ENCODE peak calls at places on chromosomes 4 and X, in eight cellular contexts. S, C, R, V, Z, U, J and F are unnamed samples.

GRCh38 chr4:40918330-40918729 is 168.6 kb downstream of the NSUN7 start:
- DNase-seq in S (no peak), C (peak; percentile 65), R (no peak), V (peak; percentile 84), Z (peak; percentile 84), U (peak; percentile 52), J (peak; percentile 61), F (peak; percentile 82)

GRCh38 chr4:71827811-71828210 is 43.9 kb upstream of the GC start:
- DNase-seq in S (no peak), C (no peak), R (no peak), V (no peak), Z (no peak), U (no peak), J (no peak), F (no peak)

GRCh38 chr4:16636911-16637630 is 261.4 kb downstream of the LDB2 start:
- DNase-seq in S (no peak), C (no peak), R (no peak), V (no peak), Z (no peak), U (no peak), J (peak; percentile 65), F (no peak)

GRCh38 chr4:152187693-152188092 is 348.2 kb downstream of the FBXW7 start:
- DNase-seq in S (no peak), C (no peak), R (no peak), V (peak; percentile 56), Z (no peak), U (no peak), J (peak; percentile 32), F (no peak)

GRCh38 chrX:23864719-23865349 is 42.9 kb downstream of the APOO start:
- DNase-seq in S (no peak), C (no peak), R (no peak), V (no peak), Z (no peak), U (peak; percentile 15), J (no peak), F (peak; percentile 56)

GRCh38 chr4:128358231-128358902 is 70.8 kb upstream of the PGRMC2 start:
- DNase-seq in S (no peak), C (no peak), R (no peak), V (no peak), Z (peak; percentile 91), U (peak; percentile 46), J (peak; percentile 82), F (no peak)

GRCh38 chrX:131821945-131822622 is 201.0 kb upstream of the STK26 start:
- DNase-seq in S (peak; percentile 72), C (no peak), R (no peak), V (peak; percentile 77), Z (peak; percentile 85), U (no peak), J (peak; percentile 66), F (no peak)

GRCh38 chrX:16212436-16212835 is 45.2 kb downstream of the MAGEB17 start:
- DNase-seq in S (peak; percentile 19), C (peak; percentile 42), R (no peak), V (no peak), Z (peak; percentile 34), U (peak; percentile 13), J (no peak), F (no peak)

GRCh38 chr4:114373508-114373907 is 225.1 kb upstream of the UGT8 start:
- DNase-seq in S (no peak), C (no peak), R (no peak), V (no peak), Z (no peak), U (no peak), J (no peak), F (no peak)

GRCh38 chrX:320126-320783 is 1.7 kb upstream of the GTPBP6 start:
- DNase-seq in S (peak; percentile 82), C (peak; percentile 19), R (no peak), V (peak; percentile 74), Z (peak; percentile 10), U (no peak), J (peak; percentile 24), F (no peak)

GRCh38 chr4:76179398-76180318 is 31.5 kb upstream of the NUP54 start:
- DNase-seq in S (peak; percentile 90), C (peak; percentile 84), R (peak; percentile 84), V (peak; percentile 93), Z (peak; percentile 81), U (peak; percentile 92), J (peak; percentile 65), F (peak; percentile 88)

GRCh38 chrX:82092307-82092706 is 890.4 kb downstream of the SH3BGRL start:
- DNase-seq in S (no peak), C (no peak), R (no peak), V (no peak), Z (no peak), U (no peak), J (no peak), F (no peak)

GRCh38 chr4:115165503-115165902 is 52.1 kb upstream of the NDST4 start:
- DNase-seq in S (no peak), C (no peak), R (no peak), V (no peak), Z (no peak), U (no peak), J (peak; percentile 30), F (no peak)

GRCh38 chr4:4182835-4183568 is 43.7 kb downstream of the OTOP1 start:
- DNase-seq in S (no peak), C (peak; percentile 45), R (peak; percentile 31), V (no peak), Z (no peak), U (peak; percentile 62), J (no peak), F (peak; percentile 5)

GRCh38 chr4:187128226-187128625 is 404.6 kb upstream of the FAT1 start:
- DNase-seq in S (no peak), C (peak; percentile 40), R (no peak), V (no peak), Z (peak; percentile 41), U (no peak), J (peak; percentile 82), F (no peak)

GRCh38 chr4:83356899-83357661 is 22.4 kb upstream of the HPSE start:
- DNase-seq in S (no peak), C (peak; percentile 92), R (no peak), V (no peak), Z (peak; percentile 91), U (peak; percentile 63), J (peak; percentile 95), F (peak; percentile 17)

GRCh38 chrX:13026877-13027652 is 17.4 kb downstream of the FAM9C start:
- DNase-seq in S (no peak), C (no peak), R (no peak), V (no peak), Z (no peak), U (no peak), J (no peak), F (no peak)

GRCh38 chrX:41538707-41539106 is 91.6 kb downstream of the NYX start:
- DNase-seq in S (no peak), C (no peak), R (no peak), V (no peak), Z (no peak), U (no peak), J (no peak), F (no peak)

GRCh38 chr4:102586002-102586643 is 85.0 kb downstream of the NFKB1 start:
- DNase-seq in S (no peak), C (no peak), R (no peak), V (no peak), Z (no peak), U (no peak), J (no peak), F (no peak)

GRCh38 chr4:10106421-10107039 is 10.1 kb downstream of the WDR1 start:
- DNase-seq in S (peak; percentile 67), C (peak; percentile 93), R (no peak), V (peak; percentile 82), Z (peak; percentile 97), U (peak; percentile 81), J (peak; percentile 98), F (peak; percentile 43)

GRCh38 chr4:145709843-145710242 is 29.9 kb downstream of the C4orf51 start:
- DNase-seq in S (no peak), C (peak; percentile 93), R (no peak), V (no peak), Z (peak; percentile 98), U (no peak), J (peak; percentile 97), F (no peak)

DNA sequence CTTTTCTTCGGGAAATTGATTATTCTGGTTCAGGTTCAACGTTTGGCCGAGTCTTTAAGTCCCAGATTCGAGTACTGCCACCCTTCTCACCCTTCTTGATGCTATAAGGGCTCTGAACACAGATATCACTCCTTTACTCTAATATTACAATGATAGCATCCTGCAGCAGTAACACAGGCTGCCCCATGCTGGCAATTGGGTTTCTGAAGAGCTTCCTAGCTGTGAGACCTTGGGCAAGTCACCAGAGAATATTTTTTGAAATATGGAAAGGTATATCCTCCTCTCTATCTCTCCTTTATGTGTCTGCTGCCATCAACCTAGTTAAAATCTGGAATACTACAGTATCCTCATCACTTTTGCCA is 297 bp upstream of the MTMR8 start:
- DNase-seq in S (no peak), C (no peak), R (no peak), V (no peak), Z (no peak), U (no peak), J (no peak), F (no peak)
- H3K4me3 ChIP-seq in S (peak overlapping the region; percentile 41), C (peak overlapping the region; percentile 68), R (no peak overlapping the region), V (peak overlapping the region; percentile 81), Z (no peak overlapping the region), U (no peak overlapping the region), J (no peak overlapping the region), F (peak overlapping the region; percentile 11)

DNA sequence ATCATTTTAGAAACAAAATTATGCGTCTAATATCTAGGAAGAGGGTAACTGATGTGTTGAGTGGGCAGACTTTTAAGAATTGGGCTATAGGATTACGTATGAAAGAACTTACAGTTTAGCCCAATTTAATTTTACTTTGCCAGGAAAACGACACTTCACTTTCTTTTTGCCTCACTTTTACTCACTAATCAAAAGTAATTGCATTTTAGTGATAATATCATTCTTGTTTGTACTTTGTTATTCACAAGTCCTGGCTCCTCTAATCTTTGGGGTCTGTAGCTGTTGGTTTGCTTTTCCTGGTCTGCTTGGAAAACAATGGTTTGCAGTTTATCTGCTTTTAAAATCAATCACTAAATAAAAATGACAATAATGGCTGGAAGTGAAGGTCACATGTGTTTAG is 2.9 kb upstream of the ARX start:
- DNase-seq in S (no peak), C (no peak), R (no peak), V (no peak), Z (no peak), U (no peak), J (no peak), F (no peak)
- H3K27me3 ChIP-seq in S (peaks cover 5% of the 10 kb centered on the region), C (peaks cover 57% of the 10 kb centered on the region), R (peaks cover 97% of the 10 kb centered on the region), V (no peaks in the 10 kb centered on the region), Z (peaks cover 88% of the 10 kb centered on the region), U (peaks cover 99% of the 10 kb centered on the region), J (peaks cover 70% of the 10 kb centered on the region), F (peaks cover 56% of the 10 kb centered on the region)

GRCh38 chr4:81965911-81966310 is 407.9 kb downstream of the HNRNPD start:
- DNase-seq in S (no peak), C (no peak), R (no peak), V (no peak), Z (no peak), U (no peak), J (no peak), F (no peak)
- H3K4me1 ChIP-seq in S (no peaks in the 10 kb centered on the region), C (no peaks in the 10 kb centered on the region), R (no peaks in the 10 kb centered on the region), V (no peaks in the 10 kb centered on the region), Z (no peaks in the 10 kb centered on the region), U (peaks cover 8% of the 10 kb centered on the region), J (no peaks in the 10 kb centered on the region), F (no peaks in the 10 kb centered on the region)

DNA sequence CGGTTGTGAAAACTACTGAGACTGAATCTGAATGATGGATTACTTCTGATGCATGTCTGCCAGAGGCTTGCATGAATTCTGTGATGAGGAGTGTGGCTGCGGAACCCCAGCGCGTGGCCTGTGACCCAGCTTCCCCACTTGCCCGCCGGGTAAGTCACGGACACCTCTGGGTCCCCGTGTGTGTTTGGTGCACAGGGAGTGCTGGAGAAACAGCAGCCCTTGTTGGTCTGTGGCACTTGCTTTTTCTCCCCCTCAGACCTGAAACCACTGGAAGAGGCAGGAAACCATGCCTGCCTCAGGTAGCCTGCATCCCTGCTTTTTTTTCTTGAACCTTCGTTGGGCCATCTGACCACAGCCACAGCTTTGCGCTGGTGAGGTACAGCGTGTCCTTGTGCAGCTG is 51.9 kb upstream of the TADA2B start:
- DNase-seq in S (no peak), C (no peak), R (no peak), V (peak; percentile 32), Z (no peak), U (no peak), J (no peak), F (no peak)
- H3K4me3 ChIP-seq in S (no peak overlapping the region), C (peak overlapping the region; percentile 46), R (no peak overlapping the region), V (no peak overlapping the region), Z (no peak overlapping the region), U (no peak overlapping the region), J (no peak overlapping the region), F (no peak overlapping the region)